ENCODE peak calls at places on chromosomes 11 and 22, in eight cellular contexts. J, D, H, X, C, N, Q and G are unnamed samples.

GRCh38 chr11:17776213-17776875 is 41.8 kb downstream of the KCNC1 start:
- DNase-seq in J (no peak), D (no peak), H (no peak), X (no peak), C (no peak), N (no peak), Q (no peak), G (no peak)

GRCh38 chr11:93236741-93237675 is 39.2 kb upstream of the SLC36A4 start:
- DNase-seq in J (peak; percentile 54), D (no peak), H (peak; percentile 44), X (peak; percentile 72), C (no peak), N (no peak), Q (no peak), G (no peak)

GRCh38 chr11:126352163-126352562 is 3.3 kb upstream of the ST3GAL4 start:
- DNase-seq in J (no peak), D (no peak), H (no peak), X (no peak), C (no peak), N (no peak), Q (no peak), G (no peak)

GRCh38 chr22:23939017-23939357 is 22.0 kb downstream of the GSTT2B start:
- DNase-seq in J (no peak), D (no peak), H (no peak), X (no peak), C (no peak), N (no peak), Q (no peak), G (no peak)

GRCh38 chr11:17770917-17771316 is 36.3 kb downstream of the KCNC1 start:
- DNase-seq in J (no peak), D (no peak), H (peak; percentile 27), X (no peak), C (no peak), N (no peak), Q (no peak), G (no peak)

GRCh38 chr11:15208570-15209222 is 94.0 kb downstream of the INSC start:
- DNase-seq in J (peak; percentile 58), D (peak; percentile 85), H (peak; percentile 53), X (peak; percentile 89), C (peak; percentile 27), N (no peak), Q (peak; percentile 23), G (peak; percentile 39)

GRCh38 chr11:43547411-43547718 is 133.2 kb upstream of the HSD17B12 start:
- DNase-seq in J (no peak), D (no peak), H (no peak), X (peak; percentile 52), C (no peak), N (no peak), Q (no peak), G (no peak)

GRCh38 chr11:3796796-3797328 is 492 bp downstream of the NUP98 start:
- DNase-seq in J (no peak), D (no peak), H (no peak), X (peak; percentile 80), C (no peak), N (no peak), Q (no peak), G (no peak)

GRCh38 chr22:31343235-31344191 is 2.6 kb downstream of the PATZ1 start:
- DNase-seq in J (peak; percentile 89), D (no peak), H (peak; percentile 26), X (peak; percentile 80), C (no peak), N (no peak), Q (no peak), G (peak; percentile 52)

DNA sequence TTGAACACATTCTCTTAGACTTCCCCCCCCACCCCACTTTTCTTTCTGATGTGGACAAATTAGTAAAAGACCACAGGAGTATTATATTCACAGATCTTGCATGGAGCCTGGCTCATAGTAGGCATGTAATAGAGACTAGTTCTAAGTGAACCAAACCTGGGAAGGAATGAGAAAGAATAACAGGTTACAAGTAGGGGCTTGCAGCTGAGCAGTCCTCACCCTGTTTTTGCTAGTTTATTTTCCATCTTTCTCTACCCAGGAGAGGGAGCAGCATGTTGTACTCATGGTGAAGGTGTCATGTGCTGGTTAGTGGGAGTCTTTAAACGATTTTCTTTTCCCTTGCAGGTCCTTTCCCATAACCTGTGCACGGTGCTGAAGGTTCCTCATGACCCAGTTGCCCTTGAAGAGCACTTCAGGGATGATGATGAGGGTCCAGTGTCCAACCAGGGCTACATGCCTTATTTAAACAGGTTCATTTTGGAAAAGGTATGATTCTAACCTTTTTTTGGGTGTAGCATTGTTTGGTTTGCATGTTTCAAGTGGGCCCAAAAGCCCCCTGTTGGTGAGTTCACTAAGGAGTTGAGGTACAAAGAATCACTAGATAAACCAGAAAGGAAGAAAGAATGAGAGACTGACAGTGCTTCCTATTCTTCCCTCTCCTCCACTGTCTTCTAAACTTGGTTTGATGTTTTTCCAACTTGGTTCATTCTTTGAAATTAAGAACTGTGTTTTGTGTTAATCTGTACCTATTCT is 30.1 kb downstream of the SWAP70 start:
- DNase-seq in J (no peak), D (no peak), H (no peak), X (no peak), C (no peak), N (no peak), Q (no peak), G (no peak)
- TF ChIP-seq CTCF in J (no peak), D (no peak), H (no peak), X (no peak), C (no peak), N (no peak), Q (no peak), G (no peak)

GRCh38 chr11:2518983-2519340 is 74.2 kb downstream of the KCNQ1 start:
- DNase-seq in J (no peak), D (peak; percentile 32), H (no peak), X (no peak), C (no peak), N (no peak), Q (peak; percentile 10), G (no peak)

GRCh38 chr11:2517016-2517385 is 72.2 kb downstream of the KCNQ1 start:
- DNase-seq in J (no peak), D (peak; percentile 39), H (no peak), X (no peak), C (no peak), N (no peak), Q (no peak), G (no peak)

GRCh38 chr11:2516276-2517015 is 71.6 kb downstream of the KCNQ1 start:
- DNase-seq in J (no peak), D (peak; percentile 36), H (no peak), X (no peak), C (no peak), N (no peak), Q (peak; percentile 9), G (no peak)

GRCh38 chr11:2518112-2518982 is 73.5 kb downstream of the KCNQ1 start:
- DNase-seq in J (no peak), D (peak; percentile 45), H (no peak), X (no peak), C (no peak), N (no peak), Q (peak; percentile 11), G (no peak)

DNA sequence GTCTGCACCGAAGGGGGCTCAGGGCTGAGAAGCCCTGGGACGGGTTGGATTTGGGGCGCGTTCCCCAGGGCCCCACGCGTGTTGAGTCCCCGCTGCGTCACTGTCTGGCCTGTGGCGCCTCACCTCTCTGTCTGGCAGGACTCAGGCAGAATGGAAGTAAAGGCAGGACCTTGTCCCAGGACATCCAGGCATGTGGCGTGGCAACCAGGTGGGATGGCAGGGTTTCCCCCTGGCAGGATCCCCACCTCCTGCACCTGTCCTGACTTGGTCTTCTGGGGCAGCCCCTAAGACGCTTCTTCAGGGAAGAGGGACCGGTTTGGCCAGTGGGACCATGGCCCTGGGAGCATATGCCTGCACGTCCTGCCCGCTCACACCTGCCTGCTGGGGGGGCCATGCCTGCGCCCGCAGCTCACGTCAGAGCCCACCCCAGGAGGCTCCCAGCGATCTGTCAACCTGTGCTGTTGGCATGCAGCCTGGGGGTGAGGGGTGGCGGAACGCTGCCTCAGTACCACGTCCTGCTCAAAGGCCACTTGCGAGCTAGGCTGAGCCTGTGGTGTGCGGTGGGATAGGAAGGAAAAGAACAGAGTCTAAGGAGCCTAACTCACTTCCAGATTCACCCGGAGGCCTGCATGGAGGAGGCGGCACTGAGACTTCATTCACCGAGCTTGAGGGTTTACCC is 72.7 kb downstream of the KCNQ1 start:
- DNase-seq in J (no peak), D (peak; percentile 38), H (no peak), X (no peak), C (no peak), N (no peak), Q (peak; percentile 3), G (no peak)
- H3K27me3 ChIP-seq in J (no peaks in the 10 kb centered on the region), D (no peaks in the 10 kb centered on the region), H (peaks cover 34% of the 10 kb centered on the region), X (no peaks in the 10 kb centered on the region), C (peaks cover 25% of the 10 kb centered on the region), N (no peaks in the 10 kb centered on the region), Q (no peaks in the 10 kb centered on the region), G (no peaks in the 10 kb centered on the region)

GRCh38 chr22:20802452-20802851 is 28.5 kb downstream of the SERPIND1 start:
- DNase-seq in J (no peak), D (no peak), H (no peak), X (no peak), C (no peak), N (no peak), Q (no peak), G (no peak)

GRCh38 chr22:20805972-20806471 is 32.1 kb downstream of the SERPIND1 start:
- DNase-seq in J (no peak), D (no peak), H (peak; percentile 10), X (no peak), C (no peak), N (no peak), Q (no peak), G (no peak)

GRCh38 chr22:20802922-20803553 is 29.1 kb downstream of the SERPIND1 start:
- DNase-seq in J (no peak), D (no peak), H (no peak), X (no peak), C (no peak), N (no peak), Q (no peak), G (no peak)

GRCh38 chr22:20804650-20805049 is 30.7 kb downstream of the SERPIND1 start:
- DNase-seq in J (no peak), D (no peak), H (no peak), X (no peak), C (no peak), N (no peak), Q (no peak), G (no peak)

GRCh38 chr22:20803696-20804324 is 29.9 kb downstream of the SERPIND1 start:
- DNase-seq in J (no peak), D (peak; percentile 52), H (peak; percentile 44), X (peak; percentile 60), C (peak; percentile 16), N (no peak), Q (no peak), G (no peak)
- TF ChIP-seq CTCF in J (no peak), D (no peak), H (peak; percentile 60), X (peak; percentile 52), C (peak; percentile 79), N (no peak), Q (no peak), G (peak; percentile 61)

DNA sequence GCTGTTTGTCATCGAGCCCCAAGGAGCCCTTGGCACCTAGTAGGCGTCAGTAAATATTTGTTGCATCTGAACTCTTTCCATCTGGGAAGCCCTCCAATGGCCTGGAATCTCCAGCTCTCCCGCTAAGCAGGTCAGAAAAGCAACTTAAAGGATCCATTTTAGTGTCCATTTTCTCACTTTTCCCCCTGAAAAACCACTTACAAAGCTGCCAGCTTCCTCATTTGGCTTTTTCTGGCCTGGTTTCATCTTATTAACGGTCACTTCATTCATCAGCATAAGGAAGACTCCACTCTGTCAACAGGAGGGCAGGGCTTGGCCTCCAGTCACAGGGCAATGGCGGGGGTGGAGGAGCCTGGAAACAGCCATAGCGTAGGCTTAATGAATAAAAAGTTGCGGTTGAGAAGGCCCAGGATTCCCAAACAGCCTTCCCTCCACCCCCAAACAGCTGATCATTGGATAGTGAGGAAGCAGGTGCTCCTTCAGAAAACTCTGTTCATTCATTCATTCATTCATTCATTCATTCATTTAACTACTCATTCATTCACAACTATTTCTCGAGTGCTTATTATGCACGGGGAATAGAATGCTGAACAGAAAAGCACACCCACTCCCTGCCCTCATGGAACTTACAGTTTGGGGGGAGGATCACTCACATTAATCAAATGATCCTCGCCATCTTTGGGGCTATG is 104.5 kb upstream of the RCN1 start:
- DNase-seq in J (no peak), D (no peak), H (no peak), X (no peak), C (no peak), N (no peak), Q (no peak), G (no peak)
- H3K27me3 ChIP-seq in J (peaks cover 4% of the 10 kb centered on the region), D (peaks cover 4% of the 10 kb centered on the region), H (peaks cover 50% of the 10 kb centered on the region), X (peaks cover 59% of the 10 kb centered on the region), C (peaks cover 44% of the 10 kb centered on the region), N (no peaks in the 10 kb centered on the region), Q (peaks cover 5% of the 10 kb centered on the region), G (no peaks in the 10 kb centered on the region)